ENCODE peak calls at places on chromosomes 12 and 14, in seven cellular contexts. U is mammary epithelial cell; L is CD4-positive, alpha-beta T cell; T is OCI-LY7; D is Panc1; N is astrocyte; Z is dorsolateral prefrontal cortex. M is an unnamed sample.

GRCh38 chr12:115752151-115752550 is 525.3 kb downstream of the MED13L start:
- DNase-seq in L (no peak), Z (no peak), D (no peak), T (no peak), U (no peak), N (peak), M (no peak)

GRCh38 chr12:30795660-30796507 is 41.1 kb upstream of the CAPRIN2 start:
- DNase-seq in D (peak), U (peak), N (peak), Z (peak), T (no peak), L (no peak), M (peak)

GRCh38 chr14:23559010-23559920 is 3.2 kb downstream of the THTPA start:
- DNase-seq in D (no peak), L (peak), N (no peak), T (peak), U (no peak), Z (no peak), M (peak)

GRCh38 chr12:1777798-1778197 is 42.6 kb upstream of the LRTM2 start:
- DNase-seq in Z (no peak), N (peak), D (no peak), L (no peak), T (no peak), U (peak), M (no peak)

GRCh38 chr14:22614240-22614799 is 16.2 kb downstream of the ABHD4 start:
- DNase-seq in T (peak), N (peak), Z (no peak), D (no peak), L (no peak), U (peak), M (peak)

GRCh38 chr12:55743131-55743921 is 404 bp downstream of the GDF11 start:
- DNase-seq in D (no peak), T (peak), Z (no peak), N (peak), U (peak), L (peak), M (peak)

GRCh38 chr12:46390881-46391280 is 18.3 kb upstream of the SLC38A2 start:
- DNase-seq in L (no peak), U (no peak), Z (no peak), N (no peak), T (no peak), D (no peak), M (no peak)

GRCh38 chr14:92122351-92122677 is 545 bp downstream of the CPSF2 start:
- DNase-seq in N (peak), D (no peak), Z (no peak), T (peak), L (no peak), U (no peak), M (peak)

GRCh38 chr14:98906123-98906995 is 365.6 kb downstream of the BCL11B start:
- DNase-seq in Z (no peak), U (peak), L (no peak), D (no peak), T (no peak), N (peak), M (peak)

GRCh38 chr12:117522559-117522958 is 161.1 kb upstream of the NOS1 start:
- DNase-seq in U (no peak), Z (no peak), L (no peak), T (no peak), N (no peak), D (no peak), M (no peak)

GRCh38 chr14:104434214-104435076 is 145.1 kb upstream of the C14orf180 start:
- DNase-seq in L (no peak), T (no peak), N (no peak), U (no peak), Z (peak), D (no peak), M (no peak)

GRCh38 chr14:56892959-56893358 is 82.7 kb upstream of the OTX2 start:
- DNase-seq in L (no peak), N (no peak), T (no peak), D (no peak), Z (no peak), U (no peak), M (no peak)

GRCh38 chr12:120771097-120771496 is 45.5 kb downstream of the ACADS start:
- DNase-seq in T (no peak), N (no peak), L (no peak), U (no peak), D (no peak), Z (no peak), M (no peak)

GRCh38 chr12:110370732-110371141 is 32.8 kb downstream of the ANAPC7 start:
- DNase-seq in N (no peak), U (peak), T (peak), D (no peak), Z (no peak), L (no peak), M (no peak)

GRCh38 chr12:6452245-6452731 is 446 bp downstream of the TAPBPL start:
- DNase-seq in D (no peak), Z (no peak), U (no peak), T (no peak), L (no peak), N (no peak), M (peak)

GRCh38 chr14:77059276-77059934 is 30.9 kb upstream of the IRF2BPL start:
- DNase-seq in Z (peak), T (no peak), D (no peak), U (peak), N (peak), L (peak), M (no peak)

GRCh38 chr12:1108276-1108675 is 117.3 kb downstream of the ERC1 start:
- DNase-seq in Z (no peak), U (no peak), N (no peak), L (no peak), T (peak), D (no peak), M (no peak)

GRCh38 chr14:51368721-51369163 is 128.7 kb downstream of the TMX1 start:
- DNase-seq in U (peak), N (peak), Z (no peak), L (no peak), T (no peak), D (no peak), M (no peak)

GRCh38 chr12:130619378-130619970 is 96.6 kb downstream of the RIMBP2 start:
- DNase-seq in N (no peak), T (no peak), Z (no peak), L (no peak), D (no peak), U (no peak), M (no peak)

GRCh38 chr12:93441111-93441616 is 583 bp downstream of the UBE2N start:
- DNase-seq in Z (no peak), T (peak), L (peak), U (no peak), N (no peak), D (no peak), M (peak)

GRCh38 chr12:107536613-107537012 is 149.0 kb upstream of the PWP1 start:
- DNase-seq in N (peak), U (no peak), T (no peak), D (no peak), Z (no peak), L (no peak), M (no peak)

GRCh38 chr12:96361074-96361473 is 39.2 kb downstream of the CDK17 start:
- DNase-seq in D (no peak), Z (no peak), L (no peak), T (no peak), N (no peak), U (no peak), M (no peak)

GRCh38 chr12:56518570-56518969 is 3.0 kb upstream of the RBMS2 start:
- DNase-seq in L (no peak), T (no peak), N (peak), D (no peak), U (peak), Z (no peak), M (no peak)

GRCh38 chr12:8912910-8913309 is 1.4 kb upstream of the PHC1 start:
- DNase-seq in U (peak), D (no peak), L (no peak), N (no peak), T (peak), Z (no peak), M (no peak)

GRCh38 chr14:81453166-81453766 is 53.1 kb upstream of the STON2 start:
- DNase-seq in L (peak), N (peak), U (peak), T (peak), D (peak), Z (peak), M (peak)

GRCh38 chr14:71321556-71322315 is 414.5 kb downstream of the PCNX1 start:
- DNase-seq in T (peak), D (peak), L (no peak), N (peak), U (peak), Z (no peak), M (peak)

GRCh38 chr12:2691340-2692111 is 103.2 kb upstream of the FKBP4 start:
- DNase-seq in T (peak), L (no peak), Z (no peak), N (no peak), U (no peak), D (no peak), M (peak)

GRCh38 chr14:32761381-32761968 is 177.2 kb upstream of the NPAS3 start:
- DNase-seq in Z (no peak), L (no peak), U (no peak), D (no peak), T (no peak), N (peak), M (no peak)

DNA sequence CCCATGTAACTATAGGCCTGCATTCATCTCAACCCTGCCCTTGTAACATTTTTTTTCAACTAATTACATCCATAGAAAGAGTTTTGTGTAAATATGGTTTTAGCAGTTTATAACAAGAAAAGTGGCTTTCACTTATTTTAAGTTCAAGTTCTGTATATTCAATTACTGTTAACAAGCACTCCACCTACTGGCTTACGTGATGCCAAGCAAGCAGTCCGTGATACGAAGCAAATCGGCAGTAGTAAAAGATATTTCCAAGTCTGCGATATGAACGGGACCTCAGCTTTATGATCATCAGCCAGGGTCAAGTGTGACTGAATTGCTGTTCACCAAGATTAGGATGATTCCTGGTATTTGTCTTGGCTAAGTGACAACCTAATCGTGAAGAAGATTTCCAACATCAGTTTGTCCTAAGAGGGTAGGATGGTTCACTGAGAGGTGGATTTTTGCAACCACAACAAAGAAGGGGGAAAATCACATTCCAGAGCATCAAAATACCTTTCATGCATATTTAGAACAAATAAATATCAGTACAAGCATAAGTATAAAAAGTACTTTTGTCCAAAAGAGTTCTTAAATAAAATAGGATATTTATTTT is 456.2 kb downstream of the FOXG1 start:
- DNase-seq in N (peak), D (peak), T (no peak), Z (no peak), U (no peak), L (no peak), M (no peak)
- TF ChIP-seq CTCF in N (peak), D (peak), T (peak), Z (peak), U (no peak), L (no peak), M (no peak)

GRCh38 chr12:124354400-124354799 is 59.5 kb downstream of the RFLNA start:
- DNase-seq in L (no peak), D (no peak), N (no peak), Z (no peak), T (no peak), U (no peak), M (no peak)

GRCh38 chr12:124352257-124352656 is 57.4 kb downstream of the RFLNA start:
- DNase-seq in L (no peak), T (no peak), U (no peak), D (no peak), Z (no peak), N (no peak), M (no peak)

GRCh38 chr12:124350491-124350890 is 55.6 kb downstream of the RFLNA start:
- DNase-seq in T (no peak), D (no peak), N (no peak), U (no peak), L (no peak), Z (no peak), M (no peak)

GRCh38 chr12:124351422-124351821 is 56.5 kb downstream of the RFLNA start:
- DNase-seq in D (no peak), U (no peak), T (no peak), L (no peak), N (no peak), Z (no peak), M (no peak)

GRCh38 chr12:124352839-124353238 is 57.9 kb downstream of the RFLNA start:
- DNase-seq in U (no peak), T (no peak), D (no peak), N (no peak), Z (no peak), L (no peak), M (peak)
- H3K27ac ChIP-seq in U (no peak), T (no peak), D (peak), N (no peak), Z (peak), L (no peak), M (peak)

DNA sequence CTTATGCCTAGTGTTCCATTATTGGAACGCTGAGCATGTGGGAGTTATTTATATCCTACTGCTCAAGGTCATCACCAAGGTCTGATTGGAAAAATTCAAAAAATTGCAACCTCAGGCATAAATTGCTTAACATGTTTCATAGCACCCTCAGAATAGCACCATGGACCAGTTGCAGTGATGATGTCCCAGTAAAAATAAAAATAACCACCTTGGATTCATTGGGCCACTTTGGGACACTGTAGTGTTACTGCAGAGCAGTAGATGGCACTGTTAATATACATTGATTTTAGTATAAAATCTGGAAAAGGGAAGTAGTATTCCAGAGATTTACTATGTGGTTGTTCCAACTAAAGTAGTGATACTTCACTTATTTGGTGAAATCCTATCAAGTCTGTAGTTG is 31.0 kb upstream of the PTCSC3 start:
- DNase-seq in T (no peak), Z (no peak), N (no peak), U (no peak), D (no peak), L (no peak), M (no peak)
- TF ChIP-seq CTCF in T (peak), Z (peak), N (peak), U (peak), D (peak), L (no peak), M (peak)

DNA sequence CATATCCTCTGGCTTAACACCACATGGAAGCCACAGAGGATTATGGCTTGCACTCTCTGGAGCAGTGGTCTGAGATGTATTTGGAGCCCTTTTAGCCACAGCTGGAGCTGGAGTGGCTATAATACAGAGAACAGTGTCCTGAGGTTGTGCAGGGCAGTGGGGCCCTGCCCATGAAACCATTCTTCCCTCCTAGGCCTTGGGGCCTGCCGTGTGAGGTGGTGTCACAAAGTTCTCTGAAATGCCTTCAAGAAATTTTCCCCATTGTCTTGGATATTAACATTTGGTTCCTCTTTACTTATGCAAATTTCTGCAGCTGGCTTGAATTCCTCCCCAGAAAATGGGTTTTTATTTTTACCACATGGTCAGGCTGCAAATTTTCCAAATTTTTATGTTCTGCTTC is 79.3 kb downstream of the UNC79 start:
- DNase-seq in Z (no peak), N (no peak), T (no peak), D (no peak), L (no peak), U (no peak), M (no peak)
- H3K27ac ChIP-seq in Z (no peak), N (no peak), T (no peak), D (no peak), L (no peak), U (no peak), M (no peak)

DNA sequence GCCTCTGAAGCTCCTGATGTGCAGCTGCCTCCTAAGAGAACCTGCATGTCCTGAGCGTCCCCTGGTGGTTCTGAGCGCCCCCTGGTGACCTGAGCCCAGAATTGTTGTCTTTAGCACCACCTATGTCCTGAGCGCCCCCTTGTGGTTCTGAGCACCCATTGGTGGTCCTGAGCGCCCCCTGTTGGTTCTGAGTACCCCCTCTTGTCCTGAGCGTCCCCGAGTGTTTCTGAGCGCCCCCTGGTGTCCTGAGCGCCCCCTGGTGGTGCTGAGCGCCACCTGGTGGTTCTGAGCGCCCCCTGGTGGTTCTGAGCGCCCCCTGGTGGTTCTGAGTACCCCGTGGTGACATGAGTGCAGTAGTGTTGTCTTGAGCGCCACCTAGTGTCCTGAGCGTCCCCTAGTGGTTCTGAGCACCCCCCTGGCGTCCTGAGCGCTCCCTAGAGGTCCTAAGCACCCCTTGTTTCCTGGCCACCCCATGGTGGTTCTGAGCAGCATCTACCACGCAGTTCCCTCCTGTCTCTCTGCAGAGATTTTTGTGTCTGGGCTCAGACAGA is 782.5 kb downstream of the TMEM121 start:
- DNase-seq in T (peak), N (no peak), L (peak), U (no peak), D (peak), Z (no peak), M (peak)
- TF ChIP-seq CTCF in T (peak), N (peak), L (peak), U (peak), D (peak), Z (peak), M (peak)

DNA sequence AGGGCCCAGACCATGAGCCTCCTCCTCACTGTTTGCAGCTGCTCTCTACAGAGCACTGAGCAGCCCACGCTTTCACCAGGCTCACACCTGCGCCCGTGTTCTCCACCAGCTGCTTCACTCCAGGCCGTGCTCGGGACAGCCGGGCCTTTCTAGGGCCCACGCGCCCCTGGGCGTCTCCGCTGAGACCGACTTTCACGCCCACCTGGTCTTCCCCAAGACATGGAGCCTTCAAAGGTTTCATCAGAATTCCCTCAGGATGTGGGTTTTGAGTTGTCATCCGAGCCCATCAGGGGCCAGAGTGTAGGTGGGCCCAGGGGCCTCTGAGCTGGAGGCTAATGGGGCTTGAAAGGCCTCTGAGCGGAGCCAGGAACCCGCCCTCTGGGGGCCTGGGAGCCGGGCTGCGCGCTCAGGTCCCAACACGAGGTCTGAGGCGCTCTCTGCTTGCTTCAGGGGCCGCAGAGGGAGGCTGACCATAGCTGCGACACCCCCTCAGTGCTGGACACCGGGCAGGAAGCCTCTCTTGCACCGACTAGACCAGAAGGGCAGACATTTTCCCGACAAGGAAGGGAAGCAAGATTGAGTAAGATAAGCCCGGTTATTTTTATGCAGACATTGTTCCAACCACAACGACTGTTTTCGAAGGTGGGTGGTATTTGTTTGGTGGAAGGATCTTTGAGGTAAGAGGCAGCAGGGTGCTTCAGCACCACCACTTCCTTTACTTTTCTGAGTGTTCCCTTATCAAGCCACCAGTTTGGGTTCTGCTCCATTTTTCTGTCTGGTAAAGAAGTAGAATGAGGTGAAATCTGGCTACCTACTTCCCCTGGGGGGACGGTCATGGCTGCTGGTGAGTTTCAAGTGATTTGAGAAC is 125.0 kb upstream of the FUT8 start:
- DNase-seq in D (no peak), L (peak), Z (no peak), T (peak), U (no peak), N (no peak), M (no peak)
- H3K27ac ChIP-seq in D (no peak), L (peak), Z (no peak), T (peak), U (no peak), N (no peak), M (peak)

GRCh38 chr14:75579882-75580281 is 1.5 kb downstream of the FLVCR2 start:
- DNase-seq in U (no peak), L (no peak), Z (no peak), T (no peak), D (no peak), N (no peak), M (no peak)

GRCh38 chr14:75577724-75578098 is 709 bp upstream of the FLVCR2 start:
- DNase-seq in D (peak), U (peak), Z (peak), T (peak), L (peak), N (peak), M (peak)

GRCh38 chr14:75577090-75577489 is 1.3 kb upstream of the FLVCR2 start:
- DNase-seq in L (no peak), Z (no peak), D (no peak), U (no peak), N (no peak), T (no peak), M (no peak)

GRCh38 chr14:75578099-75578785 is at the start of gene FLVCR2:
- DNase-seq in T (no peak), L (peak), Z (peak), N (peak), D (no peak), U (peak), M (peak)

GRCh38 chr14:75578786-75579781 is 664 bp downstream of the FLVCR2 start:
- DNase-seq in T (no peak), U (no peak), Z (peak), D (no peak), L (no peak), N (peak), M (peak)
- TF ChIP-seq CTCF in T (no peak), U (no peak), Z (no peak), D (peak), L (no peak), N (peak), M (no peak)

GRCh38 chr12:49105504-49106120 is 5.0 kb downstream of the LMBR1L start:
- DNase-seq in U (no peak), D (no peak), T (peak), L (no peak), N (no peak), Z (no peak), M (no peak)
- H3K27ac ChIP-seq in U (no peak), D (no peak), T (no peak), L (no peak), N (peak), Z (no peak), M (no peak)